ENCODE peak calls at places on chromosomes 4 and X, in five cellular contexts. G, X, C, L and M are unnamed samples.
A peak's percentile ranks its signal among the peaks of the same experiment; 100 is the strongest.

GRCh38 chr4:38384962-38385285 is 279.1 kb upstream of the KLF3 start:
- DNase-seq in C (no peak), L (no peak), X (no peak), G (no peak), M (no peak)

GRCh38 chr4:141258558-141258957 is 37.9 kb downstream of the ZNF330 start:
- DNase-seq in X (no peak), L (no peak), C (no peak), G (no peak), M (no peak)

GRCh38 chrX:134654398-134655012 is 3.8 kb downstream of the PLAC1 start:
- DNase-seq in L (no peak), C (no peak), X (no peak), G (no peak), M (no peak)

GRCh38 chr4:159101983-159102622 is 776 bp upstream of the RAPGEF2 start:
- DNase-seq in X (no peak), C (no peak), L (no peak), G (no peak), M (no peak)

GRCh38 chrX:53283099-53283498 is 1.7 kb upstream of the IQSEC2 start:
- DNase-seq in C (no peak), G (no peak), L (no peak), X (no peak), M (no peak)

GRCh38 chrX:112734250-112734649 is 54.5 kb upstream of the LHFPL1 start:
- DNase-seq in G (no peak), L (no peak), X (no peak), C (no peak), M (no peak)

GRCh38 chr4:123667496-123667895 is 270.9 kb downstream of the SPRY1 start:
- DNase-seq in X (peak; percentile 73), C (no peak), L (no peak), G (peak; percentile 51), M (peak; percentile 42)

GRCh38 chrX:28787206-28787605 is 200.0 kb downstream of the IL1RAPL1 start:
- DNase-seq in C (no peak), L (peak; percentile 11), X (peak; percentile 8), G (peak; percentile 82), M (peak; percentile 53)

GRCh38 chrX:111728096-111728495 is 47.1 kb downstream of the ALG13 start:
- DNase-seq in G (no peak), L (no peak), X (peak; percentile 13), C (no peak), M (no peak)